ENCODE peak calls at places on chromosomes 11 and 22, in nine cellular contexts. K is left kidney; T is cardiac septum; N is AML-193; M is stimulated activated CD4-positive, alpha-beta T cell treated with anti-CD3 and anti-CD28 coated beads, TNF-alpha, amount 100 ng/mL, for 1 hour; F is GF-D8; P is chondrocyte; X is GM03348; Q is activated naive CD4-positive, alpha-beta T cell treated with anti-CD3 and anti-CD28 coated beads, Interleukin-2, amount 10 ng/mL, durations not matched to agents 7 days and 5 days. R is an unnamed sample.

GRCh38 chr22:25081409-25081824 is 118.2 kb upstream of the CRYBB3 start:
- DNase-seq in T (no peak), F (no peak), Q (peak; percentile 74), X (peak; percentile 49), K (peak; percentile 49), N (no peak), P (no peak), M (no peak), R (peak; percentile 36)

GRCh38 chr11:106208795-106209194 is 131.3 kb downstream of the AASDHPPT start:
- DNase-seq in F (no peak), P (no peak), T (no peak), K (peak; percentile 82), X (no peak), N (no peak), M (no peak), Q (no peak), R (no peak)

GRCh38 chr11:3840289-3840869 is 380 bp downstream of the RHOG start:
- DNase-seq in Q (peak; percentile 57), P (no peak), X (peak; percentile 35), M (no peak), N (no peak), K (no peak), F (no peak), T (no peak), R (peak; percentile 38)

GRCh38 chr11:6587360-6587953 is 16.0 kb downstream of the RRP8 start:
- DNase-seq in N (no peak), X (no peak), P (no peak), K (no peak), M (no peak), Q (no peak), T (no peak), F (no peak), R (no peak)

GRCh38 chr11:84543367-84544159 is 1083.6 kb downstream of the DLG2 start:
- DNase-seq in T (no peak), Q (no peak), P (no peak), K (peak; percentile 9), X (no peak), N (no peak), F (no peak), M (no peak), R (no peak)

GRCh38 chr11:133515075-133515474 is 17.2 kb downstream of the OPCML start:
- DNase-seq in K (peak; percentile 85), Q (no peak), P (no peak), N (no peak), X (no peak), F (no peak), M (no peak), T (no peak), R (no peak)

GRCh38 chr11:126341760-126342161 is 13.7 kb upstream of the ST3GAL4 start:
- DNase-seq in X (peak; percentile 61), N (no peak), P (peak; percentile 49), Q (no peak), F (peak; percentile 93), K (no peak), T (no peak), M (no peak), R (no peak)

GRCh38 chr22:45678961-45679912 is 7.6 kb downstream of the ATXN10 start:
- DNase-seq in X (peak; percentile 39), T (no peak), K (no peak), Q (no peak), N (no peak), M (no peak), P (no peak), F (no peak), R (no peak)

GRCh38 chr22:24962835-24963234 is 10.3 kb downstream of the KIAA1671 start:
- DNase-seq in X (no peak), T (no peak), N (no peak), M (no peak), P (no peak), Q (no peak), K (no peak), F (no peak), R (no peak)

GRCh38 chr11:70063555-70063954 is 14.6 kb upstream of the ANO1 start:
- DNase-seq in Q (no peak), X (no peak), P (no peak), M (no peak), N (no peak), F (no peak), T (no peak), K (no peak), R (no peak)

GRCh38 chr11:119288219-119288618 is 28.7 kb downstream of the MCAM start:
- DNase-seq in P (no peak), Q (no peak), F (no peak), X (no peak), N (no peak), T (no peak), M (no peak), K (no peak), R (no peak)

GRCh38 chr11:100692290-100692689 is 5.2 kb downstream of the ARHGAP42 start:
- DNase-seq in T (no peak), K (no peak), Q (no peak), P (no peak), F (no peak), M (no peak), X (no peak), N (no peak), R (no peak)

GRCh38 chr22:30865656-30866055 is 102.9 kb downstream of the MORC2 start:
- DNase-seq in P (no peak), Q (no peak), N (no peak), X (peak; percentile 3), F (no peak), K (no peak), M (no peak), T (peak; percentile 49), R (no peak)

GRCh38 chr11:7577883-7578242 is 64.1 kb downstream of the PPFIBP2 start:
- DNase-seq in N (peak; percentile 73), X (peak; percentile 54), P (no peak), T (no peak), K (peak; percentile 74), F (peak; percentile 39), Q (peak; percentile 26), M (no peak), R (no peak)

GRCh38 chr11:61978703-61979661 is 11.5 kb upstream of the FTH1 start:
- DNase-seq in K (no peak), Q (no peak), N (no peak), M (no peak), P (no peak), F (peak; percentile 19), X (peak; percentile 48), T (no peak), R (no peak)

GRCh38 chr22:25875461-25875860 is 133.5 kb downstream of the MYO18B start:
- DNase-seq in M (no peak), T (no peak), X (no peak), K (no peak), Q (no peak), N (no peak), P (no peak), F (no peak), R (no peak)

GRCh38 chr11:65501530-65502273 is 2.9 kb downstream of the MALAT1 start:
- DNase-seq in X (no peak), N (peak; percentile 43), P (no peak), F (no peak), Q (no peak), M (no peak), T (peak; percentile 43), K (peak; percentile 54), R (no peak)

GRCh38 chr22:46124383-46125144 is 25.8 kb upstream of the PPARA start:
- DNase-seq in P (no peak), N (no peak), K (no peak), M (no peak), X (no peak), F (no peak), T (no peak), Q (no peak), R (no peak)

GRCh38 chr11:73760066-73760679 is 701 bp downstream of the RAB6A start:
- DNase-seq in M (no peak), K (peak; percentile 70), F (no peak), P (no peak), T (no peak), X (peak; percentile 73), Q (peak; percentile 34), N (no peak), R (no peak)

GRCh38 chr11:110759972-110760381 is 47.7 kb upstream of the ARHGAP20 start:
- DNase-seq in M (no peak), P (no peak), F (no peak), N (no peak), T (no peak), K (no peak), X (no peak), Q (no peak), R (no peak)

GRCh38 chr11:61486004-61486615 is 22.4 kb upstream of the LRRC10B start:
- DNase-seq in F (no peak), Q (no peak), P (no peak), N (no peak), K (peak; percentile 83), M (no peak), X (no peak), T (no peak), R (no peak)

GRCh38 chr22:19643448-19644313 is 70.6 kb upstream of the SEPTIN5 start:
- DNase-seq in X (no peak), P (no peak), M (no peak), T (peak; percentile 5), F (peak; percentile 95), Q (no peak), N (peak; percentile 78), K (no peak), R (no peak)